ENCODE peak calls at places on chromosomes 16 and 17, in eight cellular contexts. One of them, this sample, is unnamed.

GRCh38 chr16:54746596-54746995 is 184.1 kb upstream of the IRX5 start:
- DNase-seq in right lobe of liver: no peak
- DNase-seq in fibroblast of lung: no peak
- DNase-seq in SJCRH30: no peak
- DNase-seq in effector memory CD4-positive, alpha-beta T cell: no peak
- DNase-seq in CD8-positive, alpha-beta T cell: no peak
- DNase-seq in GM23338: peak; percentile 5
- DNase-seq in body of pancreas: no peak
- DNase-seq in this sample: no peak

GRCh38 chr16:85541181-85541580 is 71.9 kb upstream of the GSE1 start:
- DNase-seq in CD8-positive, alpha-beta T cell: no peak
- DNase-seq in effector memory CD4-positive, alpha-beta T cell: no peak
- DNase-seq in GM23338: no peak
- DNase-seq in SJCRH30: no peak
- DNase-seq in right lobe of liver: no peak
- DNase-seq in fibroblast of lung: no peak
- DNase-seq in body of pancreas: no peak
- DNase-seq in this sample: no peak

GRCh38 chr16:88264641-88265285 is 118.0 kb upstream of the ZNF469 start:
- DNase-seq in GM23338: peak; percentile 62
- DNase-seq in CD8-positive, alpha-beta T cell: no peak
- DNase-seq in body of pancreas: peak; percentile 93
- DNase-seq in SJCRH30: peak; percentile 76
- DNase-seq in right lobe of liver: peak; percentile 93
- DNase-seq in effector memory CD4-positive, alpha-beta T cell: peak; percentile 80
- DNase-seq in fibroblast of lung: peak; percentile 89
- DNase-seq in this sample: peak; percentile 29

GRCh38 chr17:17738901-17739300 is 57.6 kb downstream of the RAI1 start:
- DNase-seq in right lobe of liver: no peak
- DNase-seq in CD8-positive, alpha-beta T cell: no peak
- DNase-seq in body of pancreas: no peak
- DNase-seq in fibroblast of lung: peak; percentile 36
- DNase-seq in GM23338: no peak
- DNase-seq in effector memory CD4-positive, alpha-beta T cell: no peak
- DNase-seq in SJCRH30: peak; percentile 89
- DNase-seq in this sample: no peak

GRCh38 chr17:73510981-73511442 is 133.2 kb downstream of the SDK2 start:
- DNase-seq in body of pancreas: no peak
- DNase-seq in CD8-positive, alpha-beta T cell: no peak
- DNase-seq in fibroblast of lung: no peak
- DNase-seq in effector memory CD4-positive, alpha-beta T cell: no peak
- DNase-seq in SJCRH30: no peak
- DNase-seq in right lobe of liver: no peak
- DNase-seq in GM23338: no peak
- DNase-seq in this sample: no peak

GRCh38 chr16:47492428-47493357 is 31.6 kb downstream of the PHKB start:
- DNase-seq in CD8-positive, alpha-beta T cell: no peak
- DNase-seq in SJCRH30: no peak
- DNase-seq in body of pancreas: peak; percentile 76
- DNase-seq in GM23338: peak; percentile 21
- DNase-seq in right lobe of liver: peak; percentile 46
- DNase-seq in effector memory CD4-positive, alpha-beta T cell: no peak
- DNase-seq in fibroblast of lung: no peak
- DNase-seq in this sample: no peak

GRCh38 chr16:10820546-10820945 is 2.0 kb upstream of the TVP23A start:
- DNase-seq in CD8-positive, alpha-beta T cell: no peak
- DNase-seq in fibroblast of lung: no peak
- DNase-seq in right lobe of liver: no peak
- DNase-seq in effector memory CD4-positive, alpha-beta T cell: no peak
- DNase-seq in SJCRH30: no peak
- DNase-seq in body of pancreas: no peak
- DNase-seq in GM23338: no peak
- DNase-seq in this sample: no peak

GRCh38 chr16:85523602-85524364 is 89.3 kb upstream of the GSE1 start:
- DNase-seq in SJCRH30: peak; percentile 84
- DNase-seq in effector memory CD4-positive, alpha-beta T cell: no peak
- DNase-seq in GM23338: peak; percentile 65
- DNase-seq in fibroblast of lung: peak; percentile 46
- DNase-seq in body of pancreas: peak; percentile 67
- DNase-seq in CD8-positive, alpha-beta T cell: no peak
- DNase-seq in right lobe of liver: peak; percentile 81
- DNase-seq in this sample: no peak

GRCh38 chr16:84177740-84178070 is 9.2 kb downstream of the TAF1C start:
- DNase-seq in effector memory CD4-positive, alpha-beta T cell: no peak
- DNase-seq in body of pancreas: no peak
- DNase-seq in right lobe of liver: no peak
- DNase-seq in GM23338: no peak
- DNase-seq in CD8-positive, alpha-beta T cell: no peak
- DNase-seq in SJCRH30: no peak
- DNase-seq in fibroblast of lung: peak; percentile 86
- DNase-seq in this sample: no peak

GRCh38 chr16:12268602-12269001 is 292.1 kb downstream of the SNX29 start:
- DNase-seq in effector memory CD4-positive, alpha-beta T cell: no peak
- DNase-seq in fibroblast of lung: peak; percentile 6
- DNase-seq in SJCRH30: peak; percentile 23
- DNase-seq in GM23338: no peak
- DNase-seq in CD8-positive, alpha-beta T cell: no peak
- DNase-seq in right lobe of liver: no peak
- DNase-seq in body of pancreas: no peak
- DNase-seq in this sample: no peak

GRCh38 chr16:88069397-88070168 is 118.3 kb downstream of the BANP start:
- DNase-seq in body of pancreas: no peak
- DNase-seq in fibroblast of lung: no peak
- DNase-seq in GM23338: no peak
- DNase-seq in effector memory CD4-positive, alpha-beta T cell: no peak
- DNase-seq in right lobe of liver: no peak
- DNase-seq in CD8-positive, alpha-beta T cell: no peak
- DNase-seq in SJCRH30: no peak
- DNase-seq in this sample: no peak

GRCh38 chr16:84082835-84083569 is 33.7 kb downstream of the MBTPS1 start:
- DNase-seq in body of pancreas: no peak
- DNase-seq in right lobe of liver: no peak
- DNase-seq in CD8-positive, alpha-beta T cell: no peak
- DNase-seq in GM23338: no peak
- DNase-seq in SJCRH30: no peak
- DNase-seq in effector memory CD4-positive, alpha-beta T cell: no peak
- DNase-seq in fibroblast of lung: no peak
- DNase-seq in this sample: no peak

GRCh38 chr17:73452056-73452455 is 140.3 kb upstream of the CDC42EP4 start:
- DNase-seq in SJCRH30: no peak
- DNase-seq in CD8-positive, alpha-beta T cell: no peak
- DNase-seq in right lobe of liver: no peak
- DNase-seq in effector memory CD4-positive, alpha-beta T cell: no peak
- DNase-seq in body of pancreas: no peak
- DNase-seq in fibroblast of lung: no peak
- DNase-seq in GM23338: no peak
- DNase-seq in this sample: no peak

GRCh38 chr16:35598696-35599332 is 2139.4 kb downstream of the TP53TG3F start:
- DNase-seq in fibroblast of lung: no peak
- DNase-seq in CD8-positive, alpha-beta T cell: no peak
- DNase-seq in right lobe of liver: no peak
- DNase-seq in GM23338: no peak
- DNase-seq in SJCRH30: no peak
- DNase-seq in effector memory CD4-positive, alpha-beta T cell: no peak
- DNase-seq in body of pancreas: no peak
- DNase-seq in this sample: no peak

GRCh38 chr17:44689492-44690217 is at the start of gene CCDC43:
- DNase-seq in fibroblast of lung: peak; percentile 92
- DNase-seq in body of pancreas: peak; percentile 91
- DNase-seq in right lobe of liver: peak; percentile 89
- DNase-seq in CD8-positive, alpha-beta T cell: peak; percentile 93
- DNase-seq in effector memory CD4-positive, alpha-beta T cell: peak; percentile 81
- DNase-seq in GM23338: peak; percentile 96
- DNase-seq in SJCRH30: peak; percentile 97
- DNase-seq in this sample: peak; percentile 92

GRCh38 chr16:23965137-23965733 is 129.5 kb downstream of the PRKCB start:
- DNase-seq in right lobe of liver: no peak
- DNase-seq in CD8-positive, alpha-beta T cell: no peak
- DNase-seq in fibroblast of lung: no peak
- DNase-seq in effector memory CD4-positive, alpha-beta T cell: no peak
- DNase-seq in body of pancreas: no peak
- DNase-seq in SJCRH30: no peak
- DNase-seq in GM23338: no peak
- DNase-seq in this sample: no peak

GRCh38 chr16:23967018-23967417 is 131.2 kb downstream of the PRKCB start:
- DNase-seq in fibroblast of lung: no peak
- DNase-seq in body of pancreas: no peak
- DNase-seq in CD8-positive, alpha-beta T cell: no peak
- DNase-seq in right lobe of liver: no peak
- DNase-seq in effector memory CD4-positive, alpha-beta T cell: no peak
- DNase-seq in SJCRH30: peak; percentile 21
- DNase-seq in GM23338: no peak
- DNase-seq in this sample: no peak

GRCh38 chr16:23966577-23966976 is 130.8 kb downstream of the PRKCB start:
- DNase-seq in right lobe of liver: no peak
- DNase-seq in CD8-positive, alpha-beta T cell: no peak
- DNase-seq in GM23338: no peak
- DNase-seq in body of pancreas: no peak
- DNase-seq in fibroblast of lung: no peak
- DNase-seq in effector memory CD4-positive, alpha-beta T cell: no peak
- DNase-seq in SJCRH30: no peak
- DNase-seq in this sample: no peak

GRCh38 chr16:23969468-23970297 is 133.9 kb downstream of the PRKCB start:
- DNase-seq in SJCRH30: no peak
- DNase-seq in CD8-positive, alpha-beta T cell: no peak
- DNase-seq in body of pancreas: no peak
- DNase-seq in right lobe of liver: no peak
- DNase-seq in fibroblast of lung: no peak
- DNase-seq in GM23338: no peak
- DNase-seq in effector memory CD4-positive, alpha-beta T cell: no peak
- DNase-seq in this sample: no peak

GRCh38 chr16:23967775-23968571 is 132.2 kb downstream of the PRKCB start:
- DNase-seq in fibroblast of lung: no peak
- DNase-seq in SJCRH30: no peak
- DNase-seq in GM23338: no peak
- DNase-seq in body of pancreas: no peak
- DNase-seq in right lobe of liver: no peak
- DNase-seq in CD8-positive, alpha-beta T cell: no peak
- DNase-seq in effector memory CD4-positive, alpha-beta T cell: no peak
- DNase-seq in this sample: no peak
- H3K4me1 ChIP-seq in fibroblast of lung: no peaks in the 10 kb centered on the region
- H3K4me1 ChIP-seq in SJCRH30: no peaks in the 10 kb centered on the region
- H3K4me1 ChIP-seq in GM23338: peaks cover 14% of the 10 kb centered on the region
- H3K4me1 ChIP-seq in body of pancreas: no peaks in the 10 kb centered on the region
- H3K4me1 ChIP-seq in right lobe of liver: no peaks in the 10 kb centered on the region
- H3K4me1 ChIP-seq in CD8-positive, alpha-beta T cell: peaks cover 24% of the 10 kb centered on the region
- H3K4me1 ChIP-seq in effector memory CD4-positive, alpha-beta T cell: no peaks in the 10 kb centered on the region
- H3K4me1 ChIP-seq in this sample: no peaks in the 10 kb centered on the region

GRCh38 chr17:76641501-76641900 is 2.1 kb downstream of the ST6GALNAC1 start:
- DNase-seq in body of pancreas: no peak
- DNase-seq in GM23338: peak; percentile 42
- DNase-seq in effector memory CD4-positive, alpha-beta T cell: no peak
- DNase-seq in SJCRH30: no peak
- DNase-seq in right lobe of liver: no peak
- DNase-seq in fibroblast of lung: peak; percentile 8
- DNase-seq in CD8-positive, alpha-beta T cell: no peak
- DNase-seq in this sample: no peak

GRCh38 chr17:76642032-76642561 is 1.5 kb downstream of the ST6GALNAC1 start:
- DNase-seq in body of pancreas: no peak
- DNase-seq in right lobe of liver: no peak
- DNase-seq in CD8-positive, alpha-beta T cell: no peak
- DNase-seq in effector memory CD4-positive, alpha-beta T cell: no peak
- DNase-seq in GM23338: no peak
- DNase-seq in fibroblast of lung: no peak
- DNase-seq in SJCRH30: no peak
- DNase-seq in this sample: no peak

GRCh38 chr17:76644995-76645394 is 1.4 kb upstream of the ST6GALNAC1 start:
- DNase-seq in CD8-positive, alpha-beta T cell: no peak
- DNase-seq in body of pancreas: peak; percentile 66
- DNase-seq in effector memory CD4-positive, alpha-beta T cell: no peak
- DNase-seq in right lobe of liver: no peak
- DNase-seq in SJCRH30: no peak
- DNase-seq in fibroblast of lung: no peak
- DNase-seq in GM23338: no peak
- DNase-seq in this sample: no peak

GRCh38 chr17:76643553-76644148 is at the start of gene ST6GALNAC1:
- DNase-seq in right lobe of liver: no peak
- DNase-seq in effector memory CD4-positive, alpha-beta T cell: no peak
- DNase-seq in GM23338: no peak
- DNase-seq in CD8-positive, alpha-beta T cell: no peak
- DNase-seq in SJCRH30: no peak
- DNase-seq in body of pancreas: no peak
- DNase-seq in fibroblast of lung: no peak
- DNase-seq in this sample: peak; percentile 74

DNA sequence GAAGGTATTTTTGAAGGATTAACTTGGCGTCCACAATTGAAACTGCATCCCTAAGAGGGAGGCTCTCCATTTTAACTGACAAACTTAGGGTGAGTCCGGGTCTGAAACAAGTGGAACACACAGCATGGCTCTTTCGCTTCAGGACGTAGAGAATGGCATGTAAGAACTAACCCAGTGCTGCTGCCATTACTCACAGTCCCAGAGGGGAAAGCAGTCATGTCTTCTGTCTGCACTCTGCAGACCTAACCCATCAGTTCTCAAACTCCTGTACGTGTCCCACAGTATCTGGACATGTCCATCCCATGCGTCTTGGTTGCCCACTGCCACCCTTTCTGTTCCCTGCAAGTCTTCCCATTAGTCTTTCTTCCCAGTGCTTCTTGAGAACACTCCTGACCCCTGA is 563 bp downstream of the ST6GALNAC1 start:
- DNase-seq in right lobe of liver: no peak
- DNase-seq in body of pancreas: no peak
- DNase-seq in fibroblast of lung: no peak
- DNase-seq in CD8-positive, alpha-beta T cell: no peak
- DNase-seq in effector memory CD4-positive, alpha-beta T cell: no peak
- DNase-seq in SJCRH30: no peak
- DNase-seq in GM23338: no peak
- DNase-seq in this sample: no peak
- H3K4me3 ChIP-seq in right lobe of liver: no peak overlapping the region
- H3K4me3 ChIP-seq in body of pancreas: no peak overlapping the region
- H3K4me3 ChIP-seq in fibroblast of lung: no peak overlapping the region
- H3K4me3 ChIP-seq in CD8-positive, alpha-beta T cell: no peak overlapping the region
- H3K4me3 ChIP-seq in effector memory CD4-positive, alpha-beta T cell: peak overlapping the region; percentile 36
- H3K4me3 ChIP-seq in SJCRH30: no peak overlapping the region
- H3K4me3 ChIP-seq in GM23338: no peak overlapping the region
- H3K4me3 ChIP-seq in this sample: no peak overlapping the region

DNA sequence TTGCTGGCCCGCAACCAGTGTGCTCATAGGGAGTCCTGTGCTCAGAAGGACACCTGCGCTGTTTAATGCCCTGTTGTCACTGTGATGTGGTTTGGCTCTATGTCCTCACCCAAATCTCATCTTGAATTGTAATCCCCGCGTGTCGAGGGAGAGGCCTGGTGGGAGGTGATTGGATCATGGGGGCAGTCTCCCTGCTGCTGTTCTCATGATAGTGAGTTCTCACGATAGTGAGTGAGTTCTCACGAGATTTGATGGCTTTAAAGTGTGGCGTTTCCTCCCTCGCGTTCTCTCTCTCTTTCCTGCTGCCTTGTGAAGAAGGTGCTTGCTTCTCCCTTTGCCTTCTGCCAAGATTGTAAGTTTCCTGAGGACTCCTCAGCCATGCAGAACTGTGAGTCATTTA is 66.8 kb downstream of the AKAP1 start:
- DNase-seq in SJCRH30: no peak
- DNase-seq in CD8-positive, alpha-beta T cell: no peak
- DNase-seq in body of pancreas: no peak
- DNase-seq in right lobe of liver: no peak
- DNase-seq in effector memory CD4-positive, alpha-beta T cell: no peak
- DNase-seq in GM23338: no peak
- DNase-seq in fibroblast of lung: no peak
- DNase-seq in this sample: no peak
- H3K27ac ChIP-seq in SJCRH30: no peak overlapping the region
- H3K27ac ChIP-seq in CD8-positive, alpha-beta T cell: no peak overlapping the region
- H3K27ac ChIP-seq in body of pancreas: no peak overlapping the region
- H3K27ac ChIP-seq in right lobe of liver: no peak overlapping the region
- H3K27ac ChIP-seq in effector memory CD4-positive, alpha-beta T cell: no peak overlapping the region
- H3K27ac ChIP-seq in GM23338: no peak overlapping the region
- H3K27ac ChIP-seq in fibroblast of lung: no peak overlapping the region
- H3K27ac ChIP-seq in this sample: no peak overlapping the region

GRCh38 chr17:57482657-57483056 is 226.3 kb downstream of the MSI2 start:
- DNase-seq in fibroblast of lung: peak; percentile 90
- DNase-seq in CD8-positive, alpha-beta T cell: no peak
- DNase-seq in right lobe of liver: no peak
- DNase-seq in GM23338: no peak
- DNase-seq in effector memory CD4-positive, alpha-beta T cell: no peak
- DNase-seq in SJCRH30: no peak
- DNase-seq in body of pancreas: no peak
- DNase-seq in this sample: no peak
- H3K4me1 ChIP-seq in fibroblast of lung: no peaks in the 10 kb centered on the region
- H3K4me1 ChIP-seq in CD8-positive, alpha-beta T cell: peaks cover 45% of the 10 kb centered on the region
- H3K4me1 ChIP-seq in right lobe of liver: no peaks in the 10 kb centered on the region
- H3K4me1 ChIP-seq in GM23338: peaks cover 7% of the 10 kb centered on the region
- H3K4me1 ChIP-seq in effector memory CD4-positive, alpha-beta T cell: no peaks in the 10 kb centered on the region
- H3K4me1 ChIP-seq in SJCRH30: peaks cover 20% of the 10 kb centered on the region
- H3K4me1 ChIP-seq in body of pancreas: no peaks in the 10 kb centered on the region
- H3K4me1 ChIP-seq in this sample: peaks cover 25% of the 10 kb centered on the region

This sample was measured in CD4-positive, CD25-positive, alpha-beta regulatory T cell.